ENCODE peak calls at places on chromosomes 6 and 20, in five cellular contexts. G is NCI-H1105, B is cardiac muscle cell, K is DMS 273 treated with DMSO at 0.1 percent for 48 hours, N is Ammon's horn. W is an unnamed sample.
A peak's percentile ranks its signal among the peaks of the same experiment; 100 is the strongest.

GRCh38 chr20:52087471-52087870 is 104.1 kb downstream of the ZFP64 start:
- DNase-seq in G (no peak), B (no peak), K (no peak), N (no peak), W (no peak)

GRCh38 chr20:34037767-34038166 is 44.1 kb downstream of the RALY start:
- DNase-seq in G (no peak), B (no peak), K (no peak), N (no peak), W (no peak)

GRCh38 chr6:137571854-137572253 is 77.7 kb upstream of the OLIG3 start:
- DNase-seq in G (no peak), B (peak; percentile 26), K (peak; percentile 10), N (no peak), W (peak; percentile 8)

GRCh38 chr20:62119591-62120364 is 2.5 kb upstream of the LSM14B start:
- DNase-seq in G (no peak), B (no peak), K (no peak), N (no peak), W (no peak)

GRCh38 chr6:64984947-64985346 is 722.1 kb downstream of the EYS start:
- DNase-seq in G (no peak), B (no peak), K (no peak), N (no peak), W (no peak)

GRCh38 chr20:61186771-61187170 is 65.3 kb upstream of the CDH4 start:
- DNase-seq in G (no peak), B (no peak), K (peak; percentile 80), N (no peak), W (no peak)

GRCh38 chr6:144898741-144899140 is 613.6 kb downstream of the UTRN start:
- DNase-seq in G (no peak), B (no peak), K (no peak), N (no peak), W (no peak)

GRCh38 chr20:44691424-44692423 is 23.4 kb upstream of the CCN5 start:
- DNase-seq in G (no peak), B (no peak), K (peak; percentile 50), N (no peak), W (no peak)

GRCh38 chr20:20002101-20002998 is 14.8 kb upstream of the NAA20 start:
- DNase-seq in G (no peak), B (no peak), K (peak; percentile 16), N (no peak), W (no peak)

GRCh38 chr6:150345786-150346185 is 23.0 kb upstream of the IYD start:
- DNase-seq in G (no peak), B (no peak), K (no peak), N (no peak), W (no peak)

GRCh38 chr20:50054626-50055511 is 58.1 kb downstream of the UBE2V1 start:
- DNase-seq in G (no peak), B (no peak), K (peak; percentile 35), N (peak; percentile 84), W (no peak)

GRCh38 chr6:33171889-33172203 is 20.4 kb downstream of the COL11A2 start:
- DNase-seq in G (no peak), B (no peak), K (no peak), N (no peak), W (no peak)

GRCh38 chr20:37445041-37445440 is 76.0 kb upstream of the NNAT start:
- DNase-seq in G (no peak), B (no peak), K (no peak), N (no peak), W (no peak)